ENCODE peak calls at places on chromosomes 6 and 20, in eight cellular contexts. I is psoas muscle; S is OCI-M1; E is lower lobe of right lung; O is Peyer's patch; Z is activated T-helper 9 cell treated with anti-CD3 and anti-CD28 coated beads, Interleukin-2, amount 50 U/mL, for 16 hours; A is MM.1S; P is Right ventricle myocardium superior. G is an unnamed sample.

GRCh38 chr6:26412225-26412624 is 10.2 kb downstream of the BTN3A1 start:
- DNase-seq in P (no peak), Z (no peak), S (no peak), I (no peak), E (no peak), A (no peak), O (no peak), G (no peak)

GRCh38 chr6:3381233-3382065 is 75.4 kb downstream of the SLC22A23 start:
- DNase-seq in S (peak), I (no peak), O (no peak), Z (no peak), P (no peak), A (no peak), E (no peak), G (no peak)

GRCh38 chr6:147802400-147802799 is 293.9 kb downstream of the SAMD5 start:
- DNase-seq in E (no peak), A (no peak), P (no peak), I (no peak), S (no peak), Z (no peak), O (no peak), G (no peak)

GRCh38 chr20:58361549-58361948 is 27.5 kb upstream of the VAPB start:
- DNase-seq in A (no peak), O (no peak), I (no peak), Z (no peak), E (no peak), S (no peak), P (no peak), G (no peak)

GRCh38 chr6:92341224-92341623 is 1078.1 kb downstream of the EPHA7 start:
- DNase-seq in I (no peak), Z (no peak), P (no peak), A (no peak), S (no peak), O (no peak), E (no peak), G (no peak)

GRCh38 chr6:26328265-26328844 is 36.6 kb upstream of the BTN3A2 start:
- DNase-seq in A (no peak), I (no peak), E (no peak), S (peak), P (no peak), O (no peak), Z (no peak), G (no peak)

GRCh38 chr6:46652603-46653438 is at the start of the genes CYP39A1 and SLC25A27:
- DNase-seq in E (peak), S (peak), P (peak), I (peak), Z (peak), A (peak), O (peak), G (peak)

GRCh38 chr6:122081921-122082320 is 317.5 kb upstream of the HSF2 start:
- DNase-seq in S (peak), P (no peak), A (no peak), E (no peak), O (no peak), Z (no peak), I (no peak), G (no peak)

GRCh38 chr6:118815495-118815894 is 78.5 kb upstream of the ASF1A start:
- DNase-seq in O (no peak), I (no peak), P (no peak), S (no peak), E (no peak), Z (no peak), A (no peak), G (no peak)

GRCh38 chr6:78243519-78243918 is 590.7 kb downstream of the MEI4 start:
- DNase-seq in Z (no peak), O (no peak), I (no peak), E (no peak), A (no peak), P (no peak), S (no peak), G (no peak)

GRCh38 chr20:31664696-31665354 is 27.1 kb downstream of the COX4I2 start:
- DNase-seq in O (no peak), P (no peak), E (no peak), I (no peak), S (no peak), Z (no peak), A (no peak), G (no peak)

GRCh38 chr6:5279891-5280338 is 18.6 kb downstream of the FARS2 start:
- DNase-seq in I (no peak), S (no peak), A (no peak), Z (no peak), E (no peak), O (no peak), P (no peak), G (no peak)

GRCh38 chr6:137013031-137013430 is 31.7 kb downstream of the IL20RA start:
- DNase-seq in P (no peak), S (no peak), I (no peak), Z (no peak), A (no peak), E (no peak), O (no peak), G (no peak)

GRCh38 chr20:45449528-45449927 is 20.0 kb upstream of the WFDC2 start:
- DNase-seq in E (no peak), P (no peak), S (no peak), I (no peak), A (no peak), O (no peak), Z (no peak), G (no peak)

G was measured in NCI-H2081 treated with DMSO at 0.1 percent for 48 hours.